ENCODE peak calls at places on chromosomes 7 and 10, in five cellular contexts. A is HL-60, M is IMR-90, Y is cardiac muscle cell, O is adrenal gland. D is an unnamed sample.

GRCh38 chr10:34736976-34737771 is 77.9 kb downstream of the PARD3 start:
- DNase-seq in O (no peak), Y (no peak), M (no peak), A (no peak), D (no peak)

GRCh38 chr10:47024399-47025252 is 113.4 kb downstream of the PTPN20 start:
- DNase-seq in Y (peak), M (peak), A (peak), O (peak), D (no peak)

GRCh38 chr10:124706876-124707516 is 37.2 kb downstream of the FAM53B start:
- DNase-seq in O (no peak), M (no peak), A (no peak), Y (no peak), D (no peak)

GRCh38 chr10:46541017-46541661 is 15.3 kb downstream of the GPRIN2 start:
- DNase-seq in O (peak), Y (peak), M (no peak), A (no peak), D (no peak)

GRCh38 chr10:13099666-13100348 is at the start of gene OPTN:
- DNase-seq in A (no peak), M (peak), O (peak), Y (peak), D (peak)

GRCh38 chr10:60428387-60428737 is 38.7 kb upstream of the ANK3 start:
- DNase-seq in Y (peak), O (no peak), M (peak), A (no peak), D (no peak)

GRCh38 chr7:27244488-27245123 is 2.0 kb downstream of the EVX1 start:
- DNase-seq in M (no peak), O (no peak), A (no peak), Y (no peak), D (no peak)

GRCh38 chr10:133143200-133143533 is 16.9 kb upstream of the KNDC1 start:
- DNase-seq in O (no peak), A (no peak), M (no peak), Y (no peak), D (no peak)

GRCh38 chr7:2894118-2894940 is 50.2 kb upstream of the GNA12 start:
- DNase-seq in M (no peak), O (no peak), Y (no peak), A (peak), D (no peak)

GRCh38 chr7:101222275-101222830 is 4.4 kb downstream of the ZNHIT1 start:
- DNase-seq in A (no peak), Y (no peak), M (no peak), O (no peak), D (no peak)

GRCh38 chr7:118080947-118081346 is 103.0 kb upstream of the LSM8 start:
- DNase-seq in O (no peak), A (no peak), M (peak), Y (peak), D (no peak)

GRCh38 chr10:119616879-119617580 is 20.3 kb upstream of the TIAL1 start:
- DNase-seq in A (no peak), O (no peak), Y (peak), M (no peak), D (peak)

GRCh38 chr7:44290250-44290616 is 35.2 kb downstream of the CAMK2B start:
- DNase-seq in M (no peak), A (no peak), Y (no peak), O (peak), D (peak)

GRCh38 chr10:18738835-18739234 is 79.6 kb downstream of the ARL5B start:
- DNase-seq in M (peak), A (no peak), Y (peak), O (no peak), D (no peak)

GRCh38 chr10:46520381-46520780 is 36.1 kb downstream of the GPRIN2 start:
- DNase-seq in Y (no peak), A (no peak), O (peak), M (no peak), D (no peak)

GRCh38 chr10:59991661-59992060 is 85.3 kb upstream of the CCDC6 start:
- DNase-seq in Y (peak), M (no peak), A (peak), O (peak), D (no peak)

GRCh38 chr7:117808273-117808868 is 64.9 kb downstream of the CTTNBP2 start:
- DNase-seq in Y (no peak), A (no peak), O (no peak), M (no peak), D (peak)

GRCh38 chr10:2081501-2081900 is 344.2 kb upstream of the ADARB2 start:
- DNase-seq in A (no peak), M (no peak), Y (no peak), O (no peak), D (no peak)

GRCh38 chr10:90871279-90871760 is 454 bp upstream of the RPP30 start:
- DNase-seq in O (peak), M (peak), Y (peak), A (peak), D (no peak)

GRCh38 chr10:100866575-100867098 is 46.1 kb upstream of the SLF2 start:
- DNase-seq in Y (no peak), O (no peak), A (no peak), M (no peak), D (no peak)

DNA sequence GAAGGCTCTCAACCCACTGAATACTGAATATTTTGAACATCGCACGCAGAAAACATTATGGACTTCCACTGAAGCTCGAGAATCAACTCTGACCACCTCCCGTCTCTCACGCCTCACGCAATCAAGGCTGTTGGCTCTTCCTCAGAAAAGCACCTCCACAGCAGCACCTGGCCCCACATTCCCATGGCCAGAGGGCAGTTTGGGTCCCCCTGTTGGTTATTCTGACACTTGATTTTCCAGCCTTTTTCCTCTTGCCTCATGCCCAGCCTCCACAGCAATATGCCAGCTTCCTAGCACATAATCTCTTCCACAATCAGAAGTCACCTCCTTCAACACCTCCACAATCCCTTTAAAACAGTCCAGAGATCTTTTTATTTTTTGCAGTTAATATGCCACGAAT is 55.9 kb downstream of the SVOPL start:
- DNase-seq in O (no peak), Y (no peak), M (no peak), A (no peak), D (no peak)
- TF ChIP-seq CTCF in O (no peak), Y (peak), M (no peak), A (no peak), D (no peak)

GRCh38 chr7:6480323-6480660 is 32.5 kb upstream of the DAGLB start:
- DNase-seq in Y (no peak), M (no peak), A (no peak), O (no peak), D (no peak)
- H3K4me3 ChIP-seq in Y (no peak), M (no peak), A (no peak), O (no peak), D (no peak)

DNA sequence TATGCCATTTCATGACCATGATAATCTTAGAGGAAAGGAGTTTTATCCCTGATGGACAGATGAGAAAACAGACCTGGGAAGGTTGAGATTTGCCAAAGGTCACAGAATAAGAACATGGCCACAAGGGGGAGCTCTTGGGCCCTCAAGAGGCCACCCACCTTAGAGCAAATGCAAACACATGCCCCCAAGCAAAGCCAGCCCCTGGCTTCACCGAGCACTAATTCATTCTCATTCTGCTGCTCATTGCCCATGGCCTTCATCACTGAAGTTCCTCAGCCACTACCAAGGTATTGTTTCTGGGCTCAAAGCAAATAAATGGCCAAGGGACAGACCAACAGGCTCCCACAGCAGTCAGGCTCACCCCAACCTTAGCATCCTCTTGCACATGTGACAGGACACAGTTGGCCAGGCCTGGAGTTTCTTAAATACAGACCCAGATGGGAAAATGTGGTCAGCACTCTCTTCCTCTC is 44.2 kb downstream of the PDLIM1 start:
- DNase-seq in M (peak), O (peak), A (peak), Y (peak), D (peak)
- TF ChIP-seq CTCF in M (peak), O (peak), A (peak), Y (peak), D (peak)

DNA sequence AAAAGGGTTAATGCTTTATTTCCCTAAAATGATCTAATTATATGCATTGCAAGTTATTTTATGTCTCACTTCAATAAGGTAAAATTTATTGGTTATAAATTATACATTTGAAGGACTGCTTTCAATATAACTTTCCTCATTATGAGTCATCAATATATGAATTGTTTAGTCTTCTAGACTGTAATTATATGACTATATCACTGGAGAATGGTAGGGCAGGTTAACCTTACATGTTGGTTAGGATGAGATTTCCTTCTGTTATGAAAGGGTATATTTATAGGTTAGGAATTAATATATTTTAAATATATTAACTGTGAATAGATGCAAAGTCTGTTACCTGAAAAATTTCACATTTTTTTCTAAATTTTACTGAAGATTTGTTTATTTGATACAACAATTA is 406.4 kb upstream of the ETV1 start:
- DNase-seq in A (no peak), Y (no peak), M (no peak), O (no peak), D (no peak)
- H3K4me3 ChIP-seq in A (no peak), Y (no peak), M (no peak), O (no peak), D (no peak)